ENCODE peak calls at places on chromosome 12, in four cellular contexts. One of them, this sample, is unnamed.
A peak's percentile ranks its signal among the peaks of the same experiment; 100 is the strongest.

GRCh38 chr12:79409562-79409961 is 281.2 kb downstream of the PAWR start:
- DNase-seq in right cardiac atrium: no peak
- DNase-seq in H9: no peak
- DNase-seq in CD4-positive, CD25-positive, alpha-beta regulatory T cell: no peak
- DNase-seq in this sample: no peak

GRCh38 chr12:69698054-69698453 is 1.0 kb downstream of the BEST3 start:
- DNase-seq in H9: no peak
- DNase-seq in CD4-positive, CD25-positive, alpha-beta regulatory T cell: no peak
- DNase-seq in right cardiac atrium: no peak
- DNase-seq in this sample: no peak

GRCh38 chr12:69348162-69348938 is at the start of gene LYZ:
- DNase-seq in CD4-positive, CD25-positive, alpha-beta regulatory T cell: no peak
- DNase-seq in right cardiac atrium: peak; percentile 26
- DNase-seq in H9: no peak
- DNase-seq in this sample: no peak

GRCh38 chr12:116590561-116590960 is 31.4 kb downstream of the MAP1LC3B2 start:
- DNase-seq in H9: no peak
- DNase-seq in right cardiac atrium: no peak
- DNase-seq in CD4-positive, CD25-positive, alpha-beta regulatory T cell: no peak
- DNase-seq in this sample: no peak

GRCh38 chr12:111404362-111405148 is 1.2 kb upstream of the SH2B3 start:
- DNase-seq in H9: peak; percentile 85
- DNase-seq in right cardiac atrium: peak; percentile 75
- DNase-seq in CD4-positive, CD25-positive, alpha-beta regulatory T cell: peak; percentile 53
- DNase-seq in this sample: no peak

GRCh38 chr12:119153477-119154434 is 25.0 kb upstream of the HSPB8 start:
- DNase-seq in CD4-positive, CD25-positive, alpha-beta regulatory T cell: peak; percentile 7
- DNase-seq in H9: peak; percentile 99
- DNase-seq in right cardiac atrium: peak; percentile 87
- DNase-seq in this sample: peak; percentile 95

GRCh38 chr12:21324551-21324950 is 10.2 kb downstream of the SLCO1A2 start:
- DNase-seq in right cardiac atrium: no peak
- DNase-seq in H9: peak; percentile 39
- DNase-seq in CD4-positive, CD25-positive, alpha-beta regulatory T cell: no peak
- DNase-seq in this sample: peak; percentile 25

GRCh38 chr12:123398177-123398916 is 14.4 kb downstream of the KMT5A start:
- DNase-seq in H9: no peak
- DNase-seq in right cardiac atrium: peak; percentile 90
- DNase-seq in CD4-positive, CD25-positive, alpha-beta regulatory T cell: no peak
- DNase-seq in this sample: no peak

GRCh38 chr12:81596558-81596957 is 162.6 kb downstream of the PPFIA2 start:
- DNase-seq in CD4-positive, CD25-positive, alpha-beta regulatory T cell: no peak
- DNase-seq in right cardiac atrium: no peak
- DNase-seq in H9: no peak
- DNase-seq in this sample: no peak

GRCh38 chr12:80321653-80322052 is 122.4 kb upstream of the PTPRQ start:
- DNase-seq in CD4-positive, CD25-positive, alpha-beta regulatory T cell: no peak
- DNase-seq in H9: no peak
- DNase-seq in right cardiac atrium: no peak
- DNase-seq in this sample: no peak

GRCh38 chr12:103303484-103303883 is 192.3 kb downstream of the C12orf42 start:
- DNase-seq in CD4-positive, CD25-positive, alpha-beta regulatory T cell: no peak
- DNase-seq in right cardiac atrium: no peak
- DNase-seq in H9: no peak
- DNase-seq in this sample: no peak

GRCh38 chr12:12467701-12468218 is 94.9 kb downstream of the DUSP16 start:
- DNase-seq in H9: no peak
- DNase-seq in CD4-positive, CD25-positive, alpha-beta regulatory T cell: peak; percentile 53
- DNase-seq in right cardiac atrium: no peak
- DNase-seq in this sample: no peak

GRCh38 chr12:123713398-123714301 is 1.5 kb downstream of the ATP6V0A2 start:
- DNase-seq in right cardiac atrium: no peak
- DNase-seq in CD4-positive, CD25-positive, alpha-beta regulatory T cell: peak; percentile 48
- DNase-seq in H9: no peak
- DNase-seq in this sample: no peak

GRCh38 chr12:90226211-90226610 is 517.6 kb upstream of the ATP2B1 start:
- DNase-seq in H9: no peak
- DNase-seq in CD4-positive, CD25-positive, alpha-beta regulatory T cell: no peak
- DNase-seq in right cardiac atrium: no peak
- DNase-seq in this sample: no peak

GRCh38 chr12:84929486-84929885 is 16.9 kb upstream of the SLC6A15 start:
- DNase-seq in H9: no peak
- DNase-seq in CD4-positive, CD25-positive, alpha-beta regulatory T cell: no peak
- DNase-seq in right cardiac atrium: no peak
- DNase-seq in this sample: no peak

GRCh38 chr12:70165450-70165849 is 77.8 kb upstream of the CNOT2 start:
- DNase-seq in CD4-positive, CD25-positive, alpha-beta regulatory T cell: no peak
- DNase-seq in H9: no peak
- DNase-seq in right cardiac atrium: no peak
- DNase-seq in this sample: no peak

GRCh38 chr12:52884526-52885293 is 20.2 kb downstream of the KRT8 start:
- DNase-seq in CD4-positive, CD25-positive, alpha-beta regulatory T cell: peak; percentile 61
- DNase-seq in H9: peak; percentile 90
- DNase-seq in right cardiac atrium: peak; percentile 91
- DNase-seq in this sample: no peak

DNA sequence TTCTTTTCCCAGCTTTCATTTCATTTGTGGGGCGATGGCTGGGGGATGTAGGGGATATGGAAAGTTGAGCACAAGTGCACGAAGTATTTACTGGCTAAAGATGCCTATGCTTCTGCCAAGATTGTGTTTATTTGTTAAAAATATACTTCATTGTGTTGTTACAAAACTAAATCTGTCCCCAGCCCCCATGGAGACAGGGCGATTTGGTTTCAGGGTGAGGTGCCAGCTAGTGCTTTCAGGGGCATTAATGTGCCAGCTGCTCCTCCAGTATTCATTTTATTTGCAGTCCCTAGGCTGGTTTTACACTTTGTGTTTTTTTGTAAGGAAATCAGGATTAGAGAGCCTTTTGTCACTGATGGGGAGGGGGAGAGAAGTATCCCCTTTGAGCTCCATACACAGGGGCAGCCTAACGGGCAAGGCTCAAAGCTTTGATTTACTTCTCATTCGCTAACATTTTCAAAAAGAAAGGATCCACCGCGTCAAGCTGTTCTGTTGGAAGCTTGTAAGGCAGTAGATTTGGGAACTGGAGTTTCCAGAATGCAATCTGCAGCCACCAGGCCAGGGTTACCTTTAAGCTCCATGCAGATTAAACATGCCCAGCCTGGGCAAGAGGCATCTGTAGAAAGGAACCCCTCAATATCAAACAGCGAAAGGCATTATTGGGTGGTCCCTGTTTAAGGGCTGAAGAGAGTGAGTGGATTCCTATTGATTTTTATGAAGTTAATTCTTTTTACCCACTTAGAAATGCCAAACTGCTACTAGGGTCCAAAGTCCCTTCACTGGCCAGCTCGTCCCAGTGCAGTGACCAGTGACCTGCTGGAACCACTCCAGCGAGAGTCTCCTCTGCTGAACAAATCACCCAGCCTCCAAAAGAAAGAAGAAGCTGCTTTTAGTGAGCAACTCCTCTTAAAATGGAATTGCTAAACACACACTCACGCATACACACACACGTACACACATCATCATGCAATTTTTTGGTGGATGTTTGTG is 198.5 kb upstream of the PLEKHG7 start:
- DNase-seq in CD4-positive, CD25-positive, alpha-beta regulatory T cell: no peak
- DNase-seq in right cardiac atrium: peak; percentile 61
- DNase-seq in H9: no peak
- DNase-seq in this sample: no peak
- H3K4me1 ChIP-seq in CD4-positive, CD25-positive, alpha-beta regulatory T cell: peaks cover 28% of the 10 kb centered on the region
- H3K4me1 ChIP-seq in right cardiac atrium: peaks cover 14% of the 10 kb centered on the region
- H3K4me1 ChIP-seq in H9: no peaks in the 10 kb centered on the region
- H3K4me1 ChIP-seq in this sample: no peaks in the 10 kb centered on the region

GRCh38 chr12:76848132-76848531 is 30.7 kb downstream of the CSRP2 start:
- DNase-seq in right cardiac atrium: no peak
- DNase-seq in H9: no peak
- DNase-seq in CD4-positive, CD25-positive, alpha-beta regulatory T cell: no peak
- DNase-seq in this sample: no peak
- H3K27ac ChIP-seq in right cardiac atrium: no peak overlapping the region
- H3K27ac ChIP-seq in H9: no peak overlapping the region
- H3K27ac ChIP-seq in CD4-positive, CD25-positive, alpha-beta regulatory T cell: no peak overlapping the region
- H3K27ac ChIP-seq in this sample: no peak overlapping the region

GRCh38 chr12:87853448-87854003 is 175.7 kb downstream of the C12orf50 start:
- DNase-seq in H9: peak; percentile 38
- DNase-seq in CD4-positive, CD25-positive, alpha-beta regulatory T cell: no peak
- DNase-seq in right cardiac atrium: no peak
- DNase-seq in this sample: no peak
- H3K4me1 ChIP-seq in H9: no peaks in the 10 kb centered on the region
- H3K4me1 ChIP-seq in CD4-positive, CD25-positive, alpha-beta regulatory T cell: no peaks in the 10 kb centered on the region
- H3K4me1 ChIP-seq in right cardiac atrium: no peaks in the 10 kb centered on the region
- H3K4me1 ChIP-seq in this sample: no peaks in the 10 kb centered on the region

GRCh38 chr12:109760031-109760929 is 46.7 kb downstream of the FAM222A start:
- DNase-seq in CD4-positive, CD25-positive, alpha-beta regulatory T cell: no peak
- DNase-seq in right cardiac atrium: peak; percentile 70
- DNase-seq in H9: peak; percentile 30
- DNase-seq in this sample: no peak

GRCh38 chr12:109762071-109762672 is 48.5 kb downstream of the FAM222A start:
- DNase-seq in right cardiac atrium: peak; percentile 28
- DNase-seq in CD4-positive, CD25-positive, alpha-beta regulatory T cell: no peak
- DNase-seq in H9: peak; percentile 23
- DNase-seq in this sample: no peak

GRCh38 chr12:109762673-109763191 is 49.1 kb downstream of the FAM222A start:
- DNase-seq in right cardiac atrium: peak; percentile 35
- DNase-seq in H9: peak; percentile 22
- DNase-seq in CD4-positive, CD25-positive, alpha-beta regulatory T cell: no peak
- DNase-seq in this sample: no peak

GRCh38 chr12:109760930-109761630 is 47.5 kb downstream of the FAM222A start:
- DNase-seq in CD4-positive, CD25-positive, alpha-beta regulatory T cell: no peak
- DNase-seq in H9: peak; percentile 28
- DNase-seq in right cardiac atrium: peak; percentile 24
- DNase-seq in this sample: no peak

DNA sequence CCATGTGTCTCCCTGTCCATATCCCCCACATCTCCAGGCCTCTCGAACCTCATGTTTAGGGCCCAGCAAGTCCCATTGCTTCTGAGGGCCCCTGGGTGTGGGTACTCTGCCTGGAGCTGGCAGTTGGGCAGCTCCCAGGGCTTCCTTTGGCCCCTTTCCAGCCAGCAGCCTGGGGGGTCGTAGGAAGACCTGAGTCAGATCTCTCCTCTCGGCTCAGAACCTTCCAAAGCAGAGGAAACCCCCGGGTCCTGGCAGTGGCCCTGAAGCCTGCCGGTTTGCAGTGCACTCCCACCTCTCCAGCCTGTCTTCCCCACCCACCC is 48.0 kb downstream of the FAM222A start:
- DNase-seq in CD4-positive, CD25-positive, alpha-beta regulatory T cell: no peak
- DNase-seq in H9: peak; percentile 26
- DNase-seq in right cardiac atrium: peak; percentile 21
- DNase-seq in this sample: no peak
- H3K27ac ChIP-seq in CD4-positive, CD25-positive, alpha-beta regulatory T cell: no peak overlapping the region
- H3K27ac ChIP-seq in H9: no peak overlapping the region
- H3K27ac ChIP-seq in right cardiac atrium: no peak overlapping the region
- H3K27ac ChIP-seq in this sample: no peak overlapping the region

GRCh38 chr12:100026241-100026640 is 41.5 kb upstream of the ANKS1B start:
- DNase-seq in CD4-positive, CD25-positive, alpha-beta regulatory T cell: no peak
- DNase-seq in H9: no peak
- DNase-seq in right cardiac atrium: no peak
- DNase-seq in this sample: no peak

GRCh38 chr12:100027671-100028070 is 42.9 kb upstream of the ANKS1B start:
- DNase-seq in right cardiac atrium: no peak
- DNase-seq in CD4-positive, CD25-positive, alpha-beta regulatory T cell: no peak
- DNase-seq in H9: no peak
- DNase-seq in this sample: no peak

DNA sequence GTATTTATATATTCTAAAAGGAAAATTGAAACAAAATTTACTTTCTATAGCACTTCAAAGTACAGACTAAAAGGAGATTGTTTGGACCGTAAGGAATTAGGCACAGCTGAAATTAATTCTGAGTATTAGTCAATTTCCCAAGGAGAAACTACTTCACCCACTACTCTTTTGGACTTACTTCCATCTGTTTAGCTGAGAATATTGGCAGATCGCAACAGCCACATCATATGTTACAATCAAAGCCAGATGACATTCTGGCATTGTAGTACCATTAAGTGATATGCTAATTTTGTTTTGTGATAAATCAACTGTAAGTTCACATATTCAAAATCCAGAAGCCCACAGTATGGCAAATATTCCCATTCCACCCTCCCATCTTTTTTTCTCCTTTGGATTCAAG is 47.1 kb upstream of the ANKS1B start:
- DNase-seq in CD4-positive, CD25-positive, alpha-beta regulatory T cell: no peak
- DNase-seq in H9: no peak
- DNase-seq in right cardiac atrium: no peak
- DNase-seq in this sample: no peak
- H3K4me1 ChIP-seq in CD4-positive, CD25-positive, alpha-beta regulatory T cell: no peaks in the 10 kb centered on the region
- H3K4me1 ChIP-seq in H9: no peaks in the 10 kb centered on the region
- H3K4me1 ChIP-seq in right cardiac atrium: no peaks in the 10 kb centered on the region
- H3K4me1 ChIP-seq in this sample: no peaks in the 10 kb centered on the region

DNA sequence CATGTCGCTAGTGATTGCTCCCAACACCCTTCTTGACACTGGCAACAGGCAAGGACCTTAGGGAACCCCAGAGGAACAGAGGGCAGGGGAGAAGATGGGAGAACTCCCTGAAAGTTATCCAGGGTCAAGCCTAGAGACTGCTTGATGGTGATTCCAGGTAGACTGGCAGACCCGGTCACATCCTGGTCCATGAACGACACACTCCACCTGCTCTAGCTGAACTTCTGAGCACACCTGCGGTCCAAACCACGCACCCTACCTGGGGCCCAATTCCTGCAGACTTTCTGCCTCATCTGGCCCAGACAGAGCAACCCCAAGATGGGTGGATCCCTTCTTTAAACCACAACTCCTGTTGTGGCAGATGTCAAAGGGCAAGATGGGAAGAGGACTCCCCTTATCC is 34.2 kb downstream of the NCKAP5L start:
- DNase-seq in right cardiac atrium: no peak
- DNase-seq in CD4-positive, CD25-positive, alpha-beta regulatory T cell: no peak
- DNase-seq in H9: no peak
- DNase-seq in this sample: no peak
- H3K27ac ChIP-seq in right cardiac atrium: no peak overlapping the region
- H3K27ac ChIP-seq in CD4-positive, CD25-positive, alpha-beta regulatory T cell: no peak overlapping the region
- H3K27ac ChIP-seq in H9: no peak overlapping the region
- H3K27ac ChIP-seq in this sample: no peak overlapping the region

GRCh38 chr12:127681151-127681754 is 585.7 kb upstream of the TMEM132C start:
- DNase-seq in right cardiac atrium: no peak
- DNase-seq in H9: no peak
- DNase-seq in CD4-positive, CD25-positive, alpha-beta regulatory T cell: no peak
- DNase-seq in this sample: no peak

GRCh38 chr12:127677537-127678131 is 589.3 kb upstream of the TMEM132C start:
- DNase-seq in right cardiac atrium: peak; percentile 74
- DNase-seq in CD4-positive, CD25-positive, alpha-beta regulatory T cell: peak; percentile 34
- DNase-seq in H9: peak; percentile 87
- DNase-seq in this sample: peak; percentile 48

GRCh38 chr12:127678945-127679344 is 588.0 kb upstream of the TMEM132C start:
- DNase-seq in H9: no peak
- DNase-seq in CD4-positive, CD25-positive, alpha-beta regulatory T cell: no peak
- DNase-seq in right cardiac atrium: no peak
- DNase-seq in this sample: no peak

GRCh38 chr12:127675936-127676335 is 591.0 kb upstream of the TMEM132C start:
- DNase-seq in H9: no peak
- DNase-seq in right cardiac atrium: no peak
- DNase-seq in CD4-positive, CD25-positive, alpha-beta regulatory T cell: no peak
- DNase-seq in this sample: no peak

GRCh38 chr12:127680516-127680915 is 586.5 kb upstream of the TMEM132C start:
- DNase-seq in H9: no peak
- DNase-seq in CD4-positive, CD25-positive, alpha-beta regulatory T cell: no peak
- DNase-seq in right cardiac atrium: no peak
- DNase-seq in this sample: no peak
- H3K4me1 ChIP-seq in H9: no peaks in the 10 kb centered on the region
- H3K4me1 ChIP-seq in CD4-positive, CD25-positive, alpha-beta regulatory T cell: no peaks in the 10 kb centered on the region
- H3K4me1 ChIP-seq in right cardiac atrium: no peaks in the 10 kb centered on the region
- H3K4me1 ChIP-seq in this sample: no peaks in the 10 kb centered on the region

This sample was measured in iPS DF 6.9.